ENCODE peak calls at places on chromosomes 16 and 17, in seven cellular contexts. J is NCI-H2081; U is NCI-H1436; Z is NAMALWA; F is dorsolateral prefrontal cortex; R is activated T-cell treated with anti-CD3 and anti-CD28 coated beads, Interleukin-2, amount 50 U/mL, for 72 hours; I is fibroblast of mammary gland. Y is an unnamed sample.

GRCh38 chr17:11909348-11909747 is 87.9 kb downstream of the ZNF18 start:
- DNase-seq in J (no peak), U (no peak), Z (peak; percentile 1), F (no peak), R (no peak), I (no peak), Y (no peak)

GRCh38 chr17:51228177-51228576 is 31.7 kb downstream of the MBTD1 start:
- DNase-seq in J (no peak), U (no peak), Z (no peak), F (no peak), R (no peak), I (peak; percentile 68), Y (no peak)

GRCh38 chr17:50834786-50835562 is 412 bp upstream of the WFIKKN2 start:
- DNase-seq in J (no peak), U (no peak), Z (no peak), F (no peak), R (no peak), I (peak; percentile 29), Y (no peak)

GRCh38 chr17:65918450-65918849 is 273.5 kb downstream of the CEP112 start:
- DNase-seq in J (no peak), U (no peak), Z (no peak), F (no peak), R (no peak), I (no peak), Y (no peak)

GRCh38 chr17:62910277-62910676 is 55.8 kb upstream of the TANC2 start:
- DNase-seq in J (no peak), U (no peak), Z (no peak), F (no peak), R (no peak), I (no peak), Y (no peak)

GRCh38 chr16:68126395-68126794 is 41.2 kb downstream of the NFATC3 start:
- DNase-seq in J (no peak), U (no peak), Z (no peak), F (no peak), R (no peak), I (peak; percentile 22), Y (no peak)

GRCh38 chr16:70018254-70018653 is 67.1 kb downstream of the CLEC18A start:
- DNase-seq in J (no peak), U (no peak), Z (peak; percentile 85), F (no peak), R (peak; percentile 14), I (peak; percentile 30), Y (peak; percentile 61)

GRCh38 chr17:80656590-80656989 is 112.0 kb downstream of the RPTOR start:
- DNase-seq in J (no peak), U (no peak), Z (no peak), F (no peak), R (no peak), I (no peak), Y (no peak)

GRCh38 chr16:55912022-55912421 is 36.8 kb upstream of the CES5A start:
- DNase-seq in J (no peak), U (no peak), Z (no peak), F (peak; percentile 90), R (no peak), I (no peak), Y (no peak)

GRCh38 chr17:70519300-70519699 is 350.0 kb downstream of the KCNJ2 start:
- DNase-seq in J (no peak), U (no peak), Z (no peak), F (no peak), R (no peak), I (no peak), Y (no peak)

GRCh38 chr16:15726715-15727114 is 76.7 kb downstream of the NDE1 start:
- DNase-seq in J (no peak), U (no peak), Z (no peak), F (no peak), R (no peak), I (no peak), Y (no peak)